ENCODE peak calls at places on chromosomes 2 and 18, in five cellular contexts. U, D, Y, Z and C are unnamed samples. For H3K27me3, the result is how much of the 10 kb centered on the place peaks cover.

GRCh38 chr2:11596801-11597200 is 63.0 kb downstream of the GREB1 start:
- DNase-seq in D (no peak), Z (no peak), Y (no peak), U (no peak), C (no peak)

GRCh38 chr2:108629417-108629816 is 89.9 kb upstream of the RANBP2 start:
- DNase-seq in Y (no peak), D (no peak), U (no peak), Z (no peak), C (no peak)

GRCh38 chr2:151350579-151351195 is 6.7 kb upstream of the TNFAIP6 start:
- DNase-seq in Y (no peak), U (no peak), D (no peak), Z (no peak), C (no peak)

GRCh38 chr2:4973973-4974372 is 718.2 kb upstream of the SOX11 start:
- DNase-seq in U (no peak), D (no peak), Z (no peak), Y (no peak), C (no peak)

GRCh38 chr18:24817150-24818068 is 357.0 kb downstream of the HRH4 start:
- DNase-seq in Y (no peak), U (no peak), D (peak), Z (no peak), C (no peak)

GRCh38 chr2:160353813-160354212 is 139.8 kb downstream of the RBMS1 start:
- DNase-seq in Z (no peak), Y (no peak), D (no peak), U (no peak), C (no peak)

GRCh38 chr2:212725180-212725579 is 186.6 kb upstream of the ERBB4 start:
- DNase-seq in D (no peak), Z (no peak), U (no peak), Y (no peak), C (no peak)

GRCh38 chr18:76565238-76566173 is 70.5 kb upstream of the ZNF516 start:
- DNase-seq in D (peak), U (peak), Z (peak), Y (peak), C (peak)

GRCh38 chr2:224206816-224207215 is 167.7 kb upstream of the SERPINE2 start:
- DNase-seq in D (no peak), Z (no peak), Y (no peak), U (no peak), C (no peak)

GRCh38 chr2:189234991-189235390 is 55.4 kb upstream of the COL5A2 start:
- DNase-seq in Z (no peak), U (no peak), D (no peak), Y (no peak), C (no peak)

GRCh38 chr2:169109502-169110409 is 40.4 kb downstream of the DHRS9 start:
- DNase-seq in Y (peak), D (peak), U (peak), Z (peak), C (peak)

GRCh38 chr2:9251154-9252001 is 44.8 kb downstream of the ASAP2 start:
- DNase-seq in D (no peak), Z (no peak), Y (no peak), U (peak), C (peak)

GRCh38 chr18:69257861-69258458 is 142.7 kb upstream of the DOK6 start:
- DNase-seq in Y (no peak), D (no peak), Z (peak), U (no peak), C (peak)

GRCh38 chr2:147846382-147847081 is 1.7 kb downstream of the ACVR2A start:
- DNase-seq in Z (no peak), D (no peak), Y (no peak), U (no peak), C (no peak)

GRCh38 chr2:8684885-8685696 is 3.2 kb downstream of the ID2 start:
- DNase-seq in D (peak), U (peak), Z (no peak), Y (no peak), C (peak)

DNA sequence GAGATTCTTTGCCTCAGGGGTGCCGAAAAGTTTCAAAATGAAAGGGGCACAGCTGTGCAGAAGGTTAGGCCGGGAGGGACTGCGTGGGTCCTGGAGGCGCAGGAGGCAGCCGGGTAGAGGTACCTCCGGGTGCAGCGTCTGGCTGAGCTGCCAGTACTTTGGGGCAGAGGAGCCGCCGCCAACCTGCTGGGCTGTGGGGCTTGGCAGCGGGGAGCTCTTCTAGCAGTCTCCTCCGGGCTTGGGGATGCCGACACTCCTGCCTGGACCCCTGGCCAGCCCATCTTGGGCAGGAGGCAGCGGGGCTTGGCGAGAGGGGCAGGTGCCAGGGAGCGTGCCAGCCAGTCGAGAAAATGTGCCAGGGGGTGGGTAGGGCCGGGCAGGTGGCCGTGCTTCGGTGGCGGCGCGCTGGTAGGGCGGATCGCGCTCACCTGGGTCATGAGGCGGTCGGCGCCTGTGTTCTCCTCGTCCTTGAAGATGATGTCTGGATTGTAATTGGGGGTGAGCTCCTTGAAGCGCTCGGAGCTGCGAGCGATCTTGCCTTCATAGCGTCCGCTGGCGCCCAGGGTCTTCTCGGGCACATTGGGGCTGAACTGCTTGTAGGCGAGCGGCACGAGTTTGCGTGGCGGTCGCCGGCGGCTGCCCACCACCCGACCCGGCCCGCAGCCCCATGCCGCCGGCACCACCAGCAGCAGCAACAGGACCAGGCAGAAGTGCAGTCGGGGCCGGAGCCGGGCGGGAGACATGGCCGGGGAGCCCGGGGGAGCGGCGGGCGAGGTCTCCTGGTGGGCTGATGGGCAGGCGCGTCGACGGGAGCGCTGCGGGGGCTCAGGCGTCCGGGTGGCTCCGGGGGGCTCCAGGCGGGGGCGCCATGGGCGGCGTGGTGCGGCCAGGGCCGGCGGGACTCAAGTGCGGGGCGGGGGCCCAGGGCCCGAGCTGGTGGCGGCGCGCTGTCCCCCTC is 717 bp downstream of the IHH start:
- DNase-seq in Y (no peak), U (peak), D (peak), Z (no peak), C (peak)
- H3K27me3 ChIP-seq in Y (half or more), U (under half), D (half or more), Z (half or more), C (half or more)

DNA sequence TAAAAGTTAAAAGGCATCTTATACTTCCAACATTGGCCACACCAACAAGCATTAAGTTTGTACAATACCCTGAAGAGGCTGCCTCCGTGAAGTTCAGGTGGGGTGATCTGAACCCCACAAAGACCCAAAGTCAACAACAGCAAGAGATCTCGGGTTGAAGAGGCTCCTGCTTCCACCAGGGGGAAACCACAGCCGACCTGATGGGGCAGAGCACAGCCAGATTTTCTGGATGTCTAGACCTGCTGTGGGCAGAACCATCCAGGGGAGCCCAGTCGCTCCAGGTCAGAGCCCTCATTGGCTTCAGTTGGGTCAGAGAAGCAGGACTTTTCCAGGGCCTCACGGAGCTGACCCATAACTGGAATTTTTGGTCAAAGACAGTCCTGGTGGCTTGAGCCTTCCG is 66.5 kb upstream of the ACKR3 start:
- DNase-seq in D (peak), Y (no peak), U (no peak), Z (no peak), C (no peak)
- H3K27ac ChIP-seq in D (no peak), Y (no peak), U (no peak), Z (no peak), C (no peak)

GRCh38 chr2:165402142-165402541 is 67.4 kb upstream of the CSRNP3 start:
- DNase-seq in D (no peak), Z (no peak), Y (no peak), U (no peak), C (peak)
- TF ChIP-seq CTCF in D (no peak), Z (no peak), Y (no peak), U (no peak), C (no peak)

DNA sequence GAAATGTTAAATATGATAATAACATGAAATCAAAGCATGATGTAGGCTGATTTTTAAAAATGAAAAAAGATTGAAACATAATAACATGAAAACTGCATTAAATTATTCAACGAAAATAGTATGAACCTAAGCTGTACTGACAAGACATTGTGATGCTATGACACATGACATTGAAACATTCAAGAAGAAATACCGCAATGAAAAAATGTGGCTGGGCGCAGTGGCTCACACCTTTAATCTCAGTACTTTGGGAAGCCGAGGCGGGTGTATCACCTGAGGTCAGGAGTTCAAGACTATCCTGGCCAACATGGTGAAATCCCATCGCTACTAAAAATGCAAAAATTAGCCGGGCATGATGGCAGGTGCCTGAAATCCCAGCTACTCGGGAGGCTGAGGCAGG is 14.6 kb downstream of the CXCR1 start:
- DNase-seq in Z (no peak), D (no peak), U (no peak), Y (no peak), C (no peak)
- H3K27me3 ChIP-seq in Z (under half), D (under half), U (under half), Y (under half), C (under half)

DNA sequence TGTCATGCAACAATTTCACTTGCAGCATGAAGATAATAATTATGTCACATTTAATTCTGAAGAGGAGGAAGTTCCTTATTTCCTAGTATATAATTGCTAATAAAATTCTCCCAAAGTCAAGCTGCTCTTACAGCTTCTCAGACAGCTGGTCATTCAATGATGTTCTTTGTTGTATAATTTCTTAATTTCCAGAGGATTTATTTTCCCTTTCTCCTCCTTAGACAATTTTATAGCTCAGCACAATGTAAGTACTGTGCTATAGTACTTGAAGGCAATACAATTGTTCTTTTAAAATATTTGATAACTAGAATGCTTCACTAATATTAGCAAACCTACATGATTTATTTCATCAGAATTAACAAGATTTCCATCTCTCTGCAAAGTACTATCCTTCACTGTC is 73.4 kb downstream of the ROCK1 start:
- DNase-seq in D (no peak), Z (no peak), U (no peak), Y (no peak), C (no peak)
- H3K27ac ChIP-seq in D (no peak), Z (no peak), U (no peak), Y (no peak), C (no peak)

GRCh38 chr18:25832008-25832604 is 258.3 kb downstream of the SS18 start:
- DNase-seq in D (peak), U (peak), Z (peak), Y (peak), C (peak)
- TF ChIP-seq CTCF in D (peak), U (peak), Z (peak), Y (peak), C (peak)

GRCh38 chr2:66346241-66346664 is 88.7 kb upstream of the MEIS1 start:
- DNase-seq in Y (no peak), U (no peak), Z (no peak), D (peak), C (peak)

GRCh38 chr2:66340521-66340920 is 94.4 kb upstream of the MEIS1 start:
- DNase-seq in U (no peak), Z (no peak), Y (no peak), D (no peak), C (no peak)

GRCh38 chr2:66344087-66344663 is 90.8 kb upstream of the MEIS1 start:
- DNase-seq in U (no peak), Y (no peak), D (no peak), Z (no peak), C (no peak)

GRCh38 chr2:66343259-66343658 is 91.7 kb upstream of the MEIS1 start:
- DNase-seq in U (no peak), D (no peak), Y (no peak), Z (no peak), C (no peak)
- H3K27me3 ChIP-seq in U (under half), D (under half), Y (under half), Z (under half), C (under half)

GRCh38 chr2:55827855-55828254 is 95.7 kb downstream of the EFEMP1 start:
- DNase-seq in U (no peak), D (no peak), Y (no peak), Z (no peak), C (no peak)
- H3K27ac ChIP-seq in U (no peak), D (no peak), Y (no peak), Z (no peak), C (no peak)